ENCODE peak calls at places on chromosomes 5 and 9, in six cellular contexts. V is RWPE1, B is NCI-H2029, F is COLO829, D is fibroblast of the conjunctiva, Y is C1 segment of cervical spinal cord. N is an unnamed sample.

GRCh38 chr5:1914471-1914870 is 31.7 kb upstream of the IRX4 start:
- DNase-seq in B (no peak), V (no peak), Y (no peak), D (no peak), F (no peak), N (no peak)

GRCh38 chr9:89756891-89757537 is 152.2 kb downstream of the GADD45G start:
- DNase-seq in V (no peak), Y (no peak), B (no peak), D (no peak), F (no peak), N (no peak)

GRCh38 chr9:4147476-4148214 is 152.2 kb downstream of the GLIS3 start:
- DNase-seq in B (no peak), F (peak; percentile 6), V (no peak), Y (peak; percentile 30), D (no peak), N (no peak)

GRCh38 chr5:67404261-67405100 is 207.9 kb upstream of the CD180 start:
- DNase-seq in Y (no peak), D (peak; percentile 28), F (no peak), B (no peak), V (peak; percentile 60), N (no peak)

GRCh38 chr5:17831279-17831678 is 197.0 kb downstream of the TAF11L14 start:
- DNase-seq in V (no peak), B (no peak), D (no peak), F (no peak), Y (no peak), N (no peak)

GRCh38 chr5:177601577-177602457 is 1.9 kb downstream of the B4GALT7 start:
- DNase-seq in V (no peak), Y (no peak), D (no peak), B (no peak), F (no peak), N (no peak)

GRCh38 chr5:36079200-36079761 is 12.6 kb upstream of the UGT3A2 start:
- DNase-seq in D (peak; percentile 27), B (peak; percentile 29), V (peak; percentile 77), Y (peak; percentile 13), F (peak; percentile 53), N (peak; percentile 88)

GRCh38 chr9:93114169-93114983 is 18.4 kb downstream of the CARD19 start:
- DNase-seq in B (no peak), D (no peak), V (no peak), Y (no peak), F (no peak), N (no peak)

GRCh38 chr5:149063017-149063687 is at the start of gene SH3TC2:
- DNase-seq in V (peak; percentile 95), Y (peak; percentile 82), D (peak; percentile 22), B (no peak), F (peak; percentile 90), N (peak; percentile 88)

GRCh38 chr9:113654605-113655193 is 191.2 kb downstream of the RGS3 start:
- DNase-seq in F (no peak), V (no peak), B (no peak), D (no peak), Y (no peak), N (no peak)

GRCh38 chr9:33448159-33448511 is 742 bp upstream of the AQP3 start:
- DNase-seq in D (no peak), V (no peak), Y (no peak), B (no peak), F (no peak), N (no peak)

GRCh38 chr5:16673241-16673998 is 56.6 kb upstream of the RETREG1 start:
- DNase-seq in B (peak; percentile 68), V (no peak), F (no peak), D (no peak), Y (peak; percentile 28), N (no peak)

GRCh38 chr5:60668715-60669304 is 31.2 kb downstream of the DEPDC1B start:
- DNase-seq in Y (no peak), B (peak; percentile 26), V (peak; percentile 15), D (peak; percentile 24), F (peak; percentile 4), N (peak; percentile 67)

GRCh38 chr5:171714286-171714685 is 71.3 kb upstream of the SMIM23 start:
- DNase-seq in Y (no peak), F (no peak), V (no peak), B (no peak), D (no peak), N (no peak)

GRCh38 chr5:39446231-39446630 is 21.5 kb upstream of the DAB2 start:
- DNase-seq in D (no peak), Y (no peak), F (no peak), B (no peak), V (no peak), N (no peak)

GRCh38 chr9:23375511-23375910 is 450.5 kb downstream of the ELAVL2 start:
- DNase-seq in Y (no peak), V (no peak), B (no peak), D (no peak), F (no peak), N (no peak)

GRCh38 chr9:27518006-27518405 is 6.1 kb upstream of the IFNK start:
- DNase-seq in D (no peak), V (no peak), F (peak; percentile 75), Y (no peak), B (no peak), N (no peak)

GRCh38 chr5:139439013-139439903 is at the start of gene DNAJC18:
- DNase-seq in Y (peak; percentile 89), D (peak; percentile 82), B (peak; percentile 87), V (peak; percentile 98), F (peak; percentile 96), N (peak; percentile 92)

GRCh38 chr5:132388244-132389050 is 18.9 kb downstream of the SLC22A5 start:
- DNase-seq in D (no peak), F (no peak), B (no peak), Y (no peak), V (no peak), N (no peak)

GRCh38 chr5:35771321-35771720 is 85.4 kb upstream of the IL7R start:
- DNase-seq in B (no peak), V (peak; percentile 66), Y (no peak), F (no peak), D (peak; percentile 55), N (no peak)

GRCh38 chr9:114282507-114282906 is 40.4 kb upstream of the ORM1 start:
- DNase-seq in F (no peak), V (no peak), D (no peak), B (no peak), Y (no peak), N (no peak)

GRCh38 chr9:107172979-107173347 is 110.1 kb upstream of the RAD23B start:
- DNase-seq in D (no peak), B (no peak), Y (no peak), F (no peak), V (no peak), N (no peak)

GRCh38 chr5:175384724-175385552 is 59.0 kb downstream of the DRD1 start:
- DNase-seq in D (no peak), V (no peak), F (no peak), Y (no peak), B (peak; percentile 5), N (no peak)

GRCh38 chr5:90709323-90710148 is 150.9 kb downstream of the ADGRV1 start:
- DNase-seq in F (peak; percentile 35), D (peak; percentile 13), Y (no peak), V (peak; percentile 63), B (no peak), N (peak; percentile 73)

GRCh38 chr9:137089232-137089947 is 2.6 kb downstream of the MAN1B1 start:
- DNase-seq in B (no peak), V (no peak), Y (no peak), D (no peak), F (no peak), N (no peak)

GRCh38 chr5:156779436-156779835 is 70.7 kb upstream of the PPP1R2B start:
- DNase-seq in Y (no peak), V (no peak), D (no peak), F (no peak), B (no peak), N (no peak)

GRCh38 chr9:107067715-107068416 is 204.9 kb downstream of the ZNF462 start:
- DNase-seq in B (no peak), Y (no peak), F (no peak), V (no peak), D (no peak), N (no peak)

GRCh38 chr5:102670224-102670836 is 84.8 kb upstream of the PAM start:
- DNase-seq in B (no peak), Y (no peak), V (peak; percentile 49), D (no peak), F (peak; percentile 63), N (peak; percentile 70)

GRCh38 chr9:133955821-133956411 is 36.2 kb downstream of the VAV2 start:
- DNase-seq in V (no peak), D (no peak), F (no peak), Y (no peak), B (no peak), N (no peak)

GRCh38 chr9:37413311-37413710 is 9.2 kb upstream of the GRHPR start:
- DNase-seq in V (no peak), D (no peak), F (no peak), Y (no peak), B (no peak), N (no peak)

GRCh38 chr9:95004452-95005275 is 278.2 kb downstream of the AOPEP start:
- DNase-seq in Y (no peak), F (no peak), B (peak; percentile 60), D (no peak), V (peak; percentile 67), N (peak; percentile 30)

GRCh38 chr5:58012103-58012502 is 447.8 kb downstream of the PLK2 start:
- DNase-seq in V (no peak), Y (no peak), D (no peak), F (peak; percentile 35), B (no peak), N (no peak)

N was measured in SK-MEL-5.